ENCODE peak calls at places on chromosomes 7 and 10, in four cellular contexts. One of them, this sample, is unnamed.

GRCh38 chr7:66296555-66296954 is 91.4 kb downstream of the TPST1 start:
- DNase-seq in HFF-Myc: no peak
- DNase-seq in glutamatergic neuron: no peak
- DNase-seq in Right ventricle myocardium superior: no peak
- DNase-seq in this sample: peak; percentile 34

GRCh38 chr10:116721991-116722392 is 20.4 kb downstream of the HSPA12A start:
- DNase-seq in glutamatergic neuron: peak; percentile 68
- DNase-seq in Right ventricle myocardium superior: no peak
- DNase-seq in HFF-Myc: no peak
- DNase-seq in this sample: no peak

GRCh38 chr7:155352076-155352752 is 54.5 kb downstream of the INSIG1 start:
- DNase-seq in HFF-Myc: no peak
- DNase-seq in glutamatergic neuron: peak; percentile 3
- DNase-seq in Right ventricle myocardium superior: no peak
- DNase-seq in this sample: no peak

GRCh38 chr10:12530017-12530416 is 180.7 kb downstream of the CAMK1D start:
- DNase-seq in glutamatergic neuron: no peak
- DNase-seq in HFF-Myc: no peak
- DNase-seq in Right ventricle myocardium superior: no peak
- DNase-seq in this sample: no peak

GRCh38 chr10:107898392-107898791 is 733.9 kb upstream of the SORCS1 start:
- DNase-seq in HFF-Myc: no peak
- DNase-seq in Right ventricle myocardium superior: no peak
- DNase-seq in glutamatergic neuron: no peak
- DNase-seq in this sample: no peak

GRCh38 chr7:82166666-82167065 is 276.9 kb downstream of the CACNA2D1 start:
- DNase-seq in HFF-Myc: no peak
- DNase-seq in glutamatergic neuron: no peak
- DNase-seq in Right ventricle myocardium superior: no peak
- DNase-seq in this sample: no peak

GRCh38 chr10:68594405-68594804 is 34.3 kb downstream of the TET1 start:
- DNase-seq in glutamatergic neuron: no peak
- DNase-seq in Right ventricle myocardium superior: no peak
- DNase-seq in HFF-Myc: no peak
- DNase-seq in this sample: peak; percentile 41

GRCh38 chr10:15684768-15685167 is 35.0 kb downstream of the ITGA8 start:
- DNase-seq in glutamatergic neuron: no peak
- DNase-seq in Right ventricle myocardium superior: no peak
- DNase-seq in HFF-Myc: no peak
- DNase-seq in this sample: peak; percentile 74

GRCh38 chr7:127798023-127798422 is 146.0 kb downstream of the SND1 start:
- DNase-seq in Right ventricle myocardium superior: no peak
- DNase-seq in glutamatergic neuron: no peak
- DNase-seq in HFF-Myc: no peak
- DNase-seq in this sample: peak; percentile 59

GRCh38 chr10:59388577-59388976 is 26.2 kb upstream of the FAM13C start:
- DNase-seq in HFF-Myc: no peak
- DNase-seq in Right ventricle myocardium superior: no peak
- DNase-seq in glutamatergic neuron: no peak
- DNase-seq in this sample: peak; percentile 46

GRCh38 chr10:25294032-25294926 is 119.5 kb downstream of the GPR158 start:
- DNase-seq in Right ventricle myocardium superior: no peak
- DNase-seq in glutamatergic neuron: no peak
- DNase-seq in HFF-Myc: no peak
- DNase-seq in this sample: no peak

GRCh38 chr7:11261470-11261869 is 287.8 kb downstream of the PHF14 start:
- DNase-seq in Right ventricle myocardium superior: no peak
- DNase-seq in glutamatergic neuron: no peak
- DNase-seq in HFF-Myc: no peak
- DNase-seq in this sample: no peak

GRCh38 chr10:85921789-85922188 is 444.8 kb downstream of the GRID1 start:
- DNase-seq in glutamatergic neuron: no peak
- DNase-seq in HFF-Myc: no peak
- DNase-seq in Right ventricle myocardium superior: no peak
- DNase-seq in this sample: no peak

GRCh38 chr10:88640186-88640585 is 24.1 kb upstream of the LIPF start:
- DNase-seq in glutamatergic neuron: no peak
- DNase-seq in Right ventricle myocardium superior: no peak
- DNase-seq in HFF-Myc: no peak
- DNase-seq in this sample: no peak

GRCh38 chr7:10588084-10588483 is 385.6 kb upstream of the PHF14 start:
- DNase-seq in HFF-Myc: no peak
- DNase-seq in glutamatergic neuron: no peak
- DNase-seq in Right ventricle myocardium superior: no peak
- DNase-seq in this sample: no peak

GRCh38 chr7:29229056-29229455 is 34.5 kb downstream of the CHN2 start:
- DNase-seq in HFF-Myc: no peak
- DNase-seq in Right ventricle myocardium superior: no peak
- DNase-seq in glutamatergic neuron: no peak
- DNase-seq in this sample: no peak

GRCh38 chr7:130669051-130669700 is 628 bp upstream of the COPG2 start:
- DNase-seq in HFF-Myc: no peak
- DNase-seq in glutamatergic neuron: no peak
- DNase-seq in Right ventricle myocardium superior: no peak
- DNase-seq in this sample: peak; percentile 50

GRCh38 chr10:6203331-6204062 is 765 bp downstream of the PFKFB3 start:
- DNase-seq in Right ventricle myocardium superior: peak; percentile 83
- DNase-seq in glutamatergic neuron: peak; percentile 80
- DNase-seq in HFF-Myc: no peak
- DNase-seq in this sample: peak; percentile 24

This sample was measured in MV-4-11.